ENCODE peak calls at places on chromosome 12, in seven cellular contexts. One of them, this sample, is unnamed.

GRCh38 chr12:76030378-76031080 is 1.0 kb downstream of the PHLDA1 start:
- DNase-seq in iPS-NIHi11: peak
- DNase-seq in AG10803: peak
- DNase-seq in amniotic stem cell: no peak
- DNase-seq in substantia nigra: peak
- DNase-seq in HTR-8/SVneo: no peak
- DNase-seq in retina: no peak
- DNase-seq in this sample: no peak

GRCh38 chr12:55036326-55036725 is 16.6 kb downstream of the NEUROD4 start:
- DNase-seq in retina: no peak
- DNase-seq in amniotic stem cell: no peak
- DNase-seq in AG10803: no peak
- DNase-seq in HTR-8/SVneo: no peak
- DNase-seq in substantia nigra: no peak
- DNase-seq in iPS-NIHi11: no peak
- DNase-seq in this sample: no peak

GRCh38 chr12:31204995-31205582 is 120.9 kb downstream of the SINHCAF start:
- DNase-seq in amniotic stem cell: no peak
- DNase-seq in AG10803: peak
- DNase-seq in retina: no peak
- DNase-seq in iPS-NIHi11: no peak
- DNase-seq in substantia nigra: no peak
- DNase-seq in HTR-8/SVneo: no peak
- DNase-seq in this sample: peak

GRCh38 chr12:57340104-57340503 is 89.1 kb upstream of the STAC3 start:
- DNase-seq in HTR-8/SVneo: peak
- DNase-seq in AG10803: peak
- DNase-seq in amniotic stem cell: no peak
- DNase-seq in substantia nigra: peak
- DNase-seq in retina: peak
- DNase-seq in iPS-NIHi11: peak
- DNase-seq in this sample: no peak

GRCh38 chr12:27899151-27899661 is 73.3 kb downstream of the PTHLH start:
- DNase-seq in amniotic stem cell: peak
- DNase-seq in iPS-NIHi11: no peak
- DNase-seq in retina: no peak
- DNase-seq in AG10803: peak
- DNase-seq in HTR-8/SVneo: peak
- DNase-seq in substantia nigra: no peak
- DNase-seq in this sample: peak

GRCh38 chr12:101935769-101936741 is 58.7 kb downstream of the DRAM1 start:
- DNase-seq in amniotic stem cell: peak
- DNase-seq in HTR-8/SVneo: peak
- DNase-seq in iPS-NIHi11: no peak
- DNase-seq in retina: no peak
- DNase-seq in substantia nigra: no peak
- DNase-seq in AG10803: peak
- DNase-seq in this sample: peak

GRCh38 chr12:130441771-130442760 is 104.4 kb downstream of the PIWIL1 start:
- DNase-seq in retina: no peak
- DNase-seq in HTR-8/SVneo: no peak
- DNase-seq in amniotic stem cell: no peak
- DNase-seq in iPS-NIHi11: no peak
- DNase-seq in AG10803: no peak
- DNase-seq in substantia nigra: no peak
- DNase-seq in this sample: no peak

GRCh38 chr12:124804011-124804621 is 59.5 kb downstream of the SCARB1 start:
- DNase-seq in amniotic stem cell: no peak
- DNase-seq in retina: no peak
- DNase-seq in HTR-8/SVneo: peak
- DNase-seq in substantia nigra: no peak
- DNase-seq in AG10803: peak
- DNase-seq in iPS-NIHi11: peak
- DNase-seq in this sample: no peak

GRCh38 chr12:16330554-16330953 is 16.9 kb upstream of the MGST1 start:
- DNase-seq in iPS-NIHi11: no peak
- DNase-seq in AG10803: no peak
- DNase-seq in HTR-8/SVneo: no peak
- DNase-seq in retina: no peak
- DNase-seq in amniotic stem cell: no peak
- DNase-seq in substantia nigra: no peak
- DNase-seq in this sample: no peak

GRCh38 chr12:91704446-91704845 is 441.2 kb downstream of the BTG1 start:
- DNase-seq in amniotic stem cell: peak
- DNase-seq in HTR-8/SVneo: no peak
- DNase-seq in retina: no peak
- DNase-seq in iPS-NIHi11: no peak
- DNase-seq in AG10803: no peak
- DNase-seq in substantia nigra: no peak
- DNase-seq in this sample: no peak

GRCh38 chr12:56763753-56764657 is 881 bp downstream of the HSD17B6 start:
- DNase-seq in HTR-8/SVneo: no peak
- DNase-seq in AG10803: peak
- DNase-seq in amniotic stem cell: no peak
- DNase-seq in substantia nigra: no peak
- DNase-seq in retina: no peak
- DNase-seq in iPS-NIHi11: no peak
- DNase-seq in this sample: peak

GRCh38 chr12:86683568-86683991 is 427.4 kb upstream of the MGAT4C start:
- DNase-seq in HTR-8/SVneo: no peak
- DNase-seq in iPS-NIHi11: no peak
- DNase-seq in substantia nigra: no peak
- DNase-seq in retina: no peak
- DNase-seq in AG10803: no peak
- DNase-seq in amniotic stem cell: peak
- DNase-seq in this sample: no peak

This sample was measured in AG04449.